ENCODE peak calls at places on chromosomes 2 and 18, in six cellular contexts. One of them, this sample, is unnamed.

GRCh38 chr18:78297048-78297447 is 682.6 kb upstream of the SALL3 start:
- DNase-seq in mesenchymal stem cell: no peak
- DNase-seq in K562: no peak
- DNase-seq in HCT116: no peak
- DNase-seq in fibroblast of lung: no peak
- DNase-seq in GM23248: no peak
- DNase-seq in this sample: no peak

GRCh38 chr2:202815548-202816420 is 55.8 kb downstream of the ICA1L start:
- DNase-seq in mesenchymal stem cell: no peak
- DNase-seq in K562: no peak
- DNase-seq in HCT116: no peak
- DNase-seq in fibroblast of lung: peak; percentile 28
- DNase-seq in GM23248: peak; percentile 63
- DNase-seq in this sample: no peak

GRCh38 chr2:41992700-41993070 is 55.1 kb upstream of the PKDCC start:
- DNase-seq in mesenchymal stem cell: no peak
- DNase-seq in K562: no peak
- DNase-seq in HCT116: no peak
- DNase-seq in fibroblast of lung: no peak
- DNase-seq in GM23248: no peak
- DNase-seq in this sample: no peak

GRCh38 chr2:102368461-102369109 is 13.0 kb downstream of the IL18R1 start:
- DNase-seq in mesenchymal stem cell: no peak
- DNase-seq in K562: no peak
- DNase-seq in HCT116: no peak
- DNase-seq in fibroblast of lung: no peak
- DNase-seq in GM23248: no peak
- DNase-seq in this sample: no peak

GRCh38 chr2:159108178-159108893 is 139.9 kb downstream of the TANC1 start:
- DNase-seq in mesenchymal stem cell: no peak
- DNase-seq in K562: no peak
- DNase-seq in HCT116: no peak
- DNase-seq in fibroblast of lung: no peak
- DNase-seq in GM23248: no peak
- DNase-seq in this sample: no peak

GRCh38 chr2:177164584-177165052 is 48.0 kb upstream of the HNRNPA3 start:
- DNase-seq in mesenchymal stem cell: peak; percentile 84
- DNase-seq in K562: peak; percentile 81
- DNase-seq in HCT116: peak; percentile 68
- DNase-seq in fibroblast of lung: peak; percentile 82
- DNase-seq in GM23248: peak; percentile 91
- DNase-seq in this sample: peak; percentile 66

GRCh38 chr2:217314021-217314460 is 454.2 kb upstream of the TNP1 start:
- DNase-seq in mesenchymal stem cell: peak; percentile 52
- DNase-seq in K562: no peak
- DNase-seq in HCT116: no peak
- DNase-seq in fibroblast of lung: peak; percentile 51
- DNase-seq in GM23248: no peak
- DNase-seq in this sample: no peak

GRCh38 chr2:31675485-31675901 is 94.8 kb upstream of the SRD5A2 start:
- DNase-seq in mesenchymal stem cell: no peak
- DNase-seq in K562: no peak
- DNase-seq in HCT116: peak; percentile 15
- DNase-seq in fibroblast of lung: no peak
- DNase-seq in GM23248: no peak
- DNase-seq in this sample: no peak

GRCh38 chr2:240508832-240509545 is 48.8 kb downstream of the ANKMY1 start:
- DNase-seq in mesenchymal stem cell: no peak
- DNase-seq in K562: no peak
- DNase-seq in HCT116: no peak
- DNase-seq in fibroblast of lung: no peak
- DNase-seq in GM23248: no peak
- DNase-seq in this sample: no peak

GRCh38 chr2:191611614-191612013 is 66.3 kb upstream of the NABP1 start:
- DNase-seq in mesenchymal stem cell: no peak
- DNase-seq in K562: no peak
- DNase-seq in HCT116: no peak
- DNase-seq in fibroblast of lung: no peak
- DNase-seq in GM23248: no peak
- DNase-seq in this sample: no peak

GRCh38 chr2:154455871-154456270 is 242.6 kb upstream of the KCNJ3 start:
- DNase-seq in mesenchymal stem cell: peak; percentile 1
- DNase-seq in K562: no peak
- DNase-seq in HCT116: no peak
- DNase-seq in fibroblast of lung: peak; percentile 46
- DNase-seq in GM23248: peak; percentile 54
- DNase-seq in this sample: no peak

GRCh38 chr2:222423632-222424280 is 587 bp upstream of the SGPP2 start:
- DNase-seq in mesenchymal stem cell: peak; percentile 52
- DNase-seq in K562: no peak
- DNase-seq in HCT116: no peak
- DNase-seq in fibroblast of lung: no peak
- DNase-seq in GM23248: no peak
- DNase-seq in this sample: peak; percentile 66
- H3K4me3 ChIP-seq in mesenchymal stem cell: no peak overlapping the region
- H3K4me3 ChIP-seq in K562: no peak overlapping the region
- H3K4me3 ChIP-seq in HCT116: peak overlapping the region; percentile 36
- H3K4me3 ChIP-seq in fibroblast of lung: no peak overlapping the region
- H3K4me3 ChIP-seq in GM23248: no peak overlapping the region
- H3K4me3 ChIP-seq in this sample: peak overlapping the region; percentile 10

GRCh38 chr2:8067784-8068336 is 614.0 kb upstream of the ID2 start:
- DNase-seq in mesenchymal stem cell: no peak
- DNase-seq in K562: no peak
- DNase-seq in HCT116: no peak
- DNase-seq in fibroblast of lung: no peak
- DNase-seq in GM23248: no peak
- DNase-seq in this sample: no peak
- H2AFZ ChIP-seq in mesenchymal stem cell: no peak overlapping the region
- H2AFZ ChIP-seq in K562: no peak overlapping the region
- H2AFZ ChIP-seq in HCT116: no peak overlapping the region
- H2AFZ ChIP-seq in fibroblast of lung: no peak overlapping the region
- H2AFZ ChIP-seq in GM23248: no peak overlapping the region
- H2AFZ ChIP-seq in this sample: no peak overlapping the region

DNA sequence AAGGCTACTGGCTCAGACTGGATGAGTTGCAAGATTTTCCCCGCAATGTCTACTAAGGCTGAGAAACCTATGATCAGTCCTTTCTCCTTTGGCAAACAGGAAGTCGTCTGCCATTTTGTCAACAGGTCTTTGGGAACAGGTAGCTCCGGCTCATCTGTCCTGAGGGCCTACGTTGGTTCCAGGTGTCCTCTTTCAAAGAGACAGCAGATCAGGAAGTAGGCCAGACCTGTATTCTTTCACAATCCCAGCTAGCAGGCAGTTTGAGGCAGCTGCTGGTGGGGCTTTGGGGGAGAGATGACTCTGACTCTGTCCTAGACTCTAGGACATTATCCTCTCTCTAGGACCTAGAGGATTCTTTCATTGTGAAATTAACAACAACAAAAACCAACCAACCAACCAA is 98.6 kb downstream of the ACTR2 start:
- DNase-seq in mesenchymal stem cell: no peak
- DNase-seq in K562: no peak
- DNase-seq in HCT116: no peak
- DNase-seq in fibroblast of lung: no peak
- DNase-seq in GM23248: no peak
- DNase-seq in this sample: no peak
- H3K4me3 ChIP-seq in mesenchymal stem cell: no peak overlapping the region
- H3K4me3 ChIP-seq in K562: no peak overlapping the region
- H3K4me3 ChIP-seq in HCT116: no peak overlapping the region
- H3K4me3 ChIP-seq in fibroblast of lung: no peak overlapping the region
- H3K4me3 ChIP-seq in GM23248: no peak overlapping the region
- H3K4me3 ChIP-seq in this sample: no peak overlapping the region

DNA sequence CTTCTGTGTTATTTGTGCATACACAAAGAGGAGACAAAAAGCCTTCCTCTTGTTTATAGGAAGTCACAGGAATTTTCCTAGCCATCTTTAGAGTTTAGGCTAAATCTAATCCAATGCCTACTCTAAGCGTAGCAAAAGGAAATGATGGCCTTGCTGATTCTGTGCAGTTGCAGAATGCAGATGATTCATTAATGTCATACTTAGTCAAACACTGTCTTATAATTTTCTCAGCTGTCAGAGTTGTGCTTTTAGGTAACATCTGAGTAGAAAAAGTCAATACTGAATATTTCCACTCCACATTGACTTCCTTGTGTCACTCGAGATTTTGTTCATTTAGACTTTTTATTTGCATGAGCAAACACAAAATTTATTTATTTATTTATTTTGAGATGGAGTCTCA is 157.9 kb upstream of the FOSL2 start:
- DNase-seq in mesenchymal stem cell: no peak
- DNase-seq in K562: no peak
- DNase-seq in HCT116: no peak
- DNase-seq in fibroblast of lung: no peak
- DNase-seq in GM23248: no peak
- DNase-seq in this sample: no peak
- H2AFZ ChIP-seq in mesenchymal stem cell: no peak overlapping the region
- H2AFZ ChIP-seq in K562: no peak overlapping the region
- H2AFZ ChIP-seq in HCT116: no peak overlapping the region
- H2AFZ ChIP-seq in fibroblast of lung: no peak overlapping the region
- H2AFZ ChIP-seq in GM23248: no peak overlapping the region
- H2AFZ ChIP-seq in this sample: no peak overlapping the region

DNA sequence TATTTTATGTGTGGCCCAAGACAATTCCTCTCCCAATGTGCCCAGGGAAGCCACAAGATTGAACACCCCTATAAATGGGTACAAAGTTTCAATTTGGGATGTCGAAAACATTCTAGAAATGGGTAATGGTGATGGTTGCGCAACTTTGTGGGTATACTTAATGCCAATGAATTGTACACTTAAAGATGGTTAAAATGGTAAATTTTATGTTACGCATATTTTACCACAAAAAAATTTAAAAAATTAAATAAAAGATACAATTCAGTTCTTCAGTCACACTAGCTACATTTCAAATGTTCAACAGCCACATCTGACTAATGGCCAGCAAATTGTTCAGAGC is 34.9 kb downstream of the MYCN start:
- DNase-seq in mesenchymal stem cell: no peak
- DNase-seq in K562: no peak
- DNase-seq in HCT116: no peak
- DNase-seq in fibroblast of lung: no peak
- DNase-seq in GM23248: no peak
- DNase-seq in this sample: no peak
- H3K4me3 ChIP-seq in mesenchymal stem cell: no peak overlapping the region
- H3K4me3 ChIP-seq in K562: no peak overlapping the region
- H3K4me3 ChIP-seq in HCT116: no peak overlapping the region
- H3K4me3 ChIP-seq in fibroblast of lung: no peak overlapping the region
- H3K4me3 ChIP-seq in GM23248: no peak overlapping the region
- H3K4me3 ChIP-seq in this sample: no peak overlapping the region

GRCh38 chr2:81523344-81523743 is 1218.8 kb upstream of the LRRTM1 start:
- DNase-seq in mesenchymal stem cell: no peak
- DNase-seq in K562: no peak
- DNase-seq in HCT116: no peak
- DNase-seq in fibroblast of lung: no peak
- DNase-seq in GM23248: no peak
- DNase-seq in this sample: no peak
- H2AFZ ChIP-seq in mesenchymal stem cell: no peak overlapping the region
- H2AFZ ChIP-seq in K562: no peak overlapping the region
- H2AFZ ChIP-seq in HCT116: no peak overlapping the region
- H2AFZ ChIP-seq in fibroblast of lung: no peak overlapping the region
- H2AFZ ChIP-seq in GM23248: no peak overlapping the region
- H2AFZ ChIP-seq in this sample: no peak overlapping the region

DNA sequence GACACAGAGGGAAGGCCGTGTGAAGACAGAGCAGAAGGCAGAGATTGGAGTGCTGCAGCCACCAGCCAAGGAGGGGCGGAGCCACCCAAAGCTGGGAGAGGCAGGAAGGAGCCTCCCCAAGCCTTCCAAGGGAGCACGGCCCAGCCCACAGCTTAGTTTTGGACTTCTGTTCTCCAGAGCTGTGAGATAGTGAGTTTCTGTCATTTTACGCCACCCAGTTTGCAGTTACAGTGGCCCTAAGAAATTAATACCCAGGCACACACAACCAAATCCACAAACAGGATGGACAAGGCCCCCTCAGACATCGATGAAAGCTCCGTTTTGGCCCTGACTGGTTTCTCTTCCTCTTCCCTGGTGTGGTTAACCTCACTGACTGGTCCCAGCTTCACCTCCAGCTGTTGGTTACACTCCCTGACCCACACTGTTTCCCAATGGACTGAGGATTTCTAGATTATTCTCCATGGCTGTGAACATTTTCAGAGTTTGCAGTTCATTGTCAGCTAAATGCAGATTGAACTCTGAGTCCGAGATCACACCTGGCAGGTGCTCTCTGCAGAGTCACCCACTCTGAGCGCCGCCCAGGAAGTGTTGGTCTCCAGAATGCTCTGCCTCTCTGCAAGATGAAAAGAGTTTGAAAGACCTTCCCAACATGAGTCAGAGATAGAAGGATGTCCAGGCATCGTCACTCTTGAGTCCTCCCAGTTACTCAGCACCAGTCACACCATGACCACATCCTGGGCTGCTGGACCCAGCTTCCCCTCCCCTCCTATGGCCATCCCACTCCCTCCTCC is 100.2 kb downstream of the TWIST2 start:
- DNase-seq in mesenchymal stem cell: peak; percentile 88
- DNase-seq in K562: no peak
- DNase-seq in HCT116: peak; percentile 92
- DNase-seq in fibroblast of lung: peak; percentile 78
- DNase-seq in GM23248: peak; percentile 97
- DNase-seq in this sample: peak; percentile 98
- H3K4me3 ChIP-seq in mesenchymal stem cell: peak overlapping the region; percentile 60
- H3K4me3 ChIP-seq in K562: no peak overlapping the region
- H3K4me3 ChIP-seq in HCT116: no peak overlapping the region
- H3K4me3 ChIP-seq in fibroblast of lung: no peak overlapping the region
- H3K4me3 ChIP-seq in GM23248: peak overlapping the region; percentile 36
- H3K4me3 ChIP-seq in this sample: no peak overlapping the region

GRCh38 chr2:26316041-26316440 is 29.9 kb upstream of the SELENOI start:
- DNase-seq in mesenchymal stem cell: no peak
- DNase-seq in K562: no peak
- DNase-seq in HCT116: peak; percentile 15
- DNase-seq in fibroblast of lung: no peak
- DNase-seq in GM23248: peak; percentile 42
- DNase-seq in this sample: no peak
- H2AFZ ChIP-seq in mesenchymal stem cell: no peak overlapping the region
- H2AFZ ChIP-seq in K562: peak overlapping the region; percentile 70
- H2AFZ ChIP-seq in HCT116: no peak overlapping the region
- H2AFZ ChIP-seq in fibroblast of lung: no peak overlapping the region
- H2AFZ ChIP-seq in GM23248: no peak overlapping the region
- H2AFZ ChIP-seq in this sample: no peak overlapping the region

GRCh38 chr2:85325466-85325811 is 2.4 kb downstream of the TGOLN2 start:
- DNase-seq in mesenchymal stem cell: no peak
- DNase-seq in K562: no peak
- DNase-seq in HCT116: no peak
- DNase-seq in fibroblast of lung: no peak
- DNase-seq in GM23248: no peak
- DNase-seq in this sample: no peak
- H3K4me3 ChIP-seq in mesenchymal stem cell: peak overlapping the region; percentile 82
- H3K4me3 ChIP-seq in K562: peak overlapping the region; percentile 82
- H3K4me3 ChIP-seq in HCT116: no peak overlapping the region
- H3K4me3 ChIP-seq in fibroblast of lung: peak overlapping the region; percentile 73
- H3K4me3 ChIP-seq in GM23248: peak overlapping the region; percentile 89
- H3K4me3 ChIP-seq in this sample: peak overlapping the region; percentile 75

DNA sequence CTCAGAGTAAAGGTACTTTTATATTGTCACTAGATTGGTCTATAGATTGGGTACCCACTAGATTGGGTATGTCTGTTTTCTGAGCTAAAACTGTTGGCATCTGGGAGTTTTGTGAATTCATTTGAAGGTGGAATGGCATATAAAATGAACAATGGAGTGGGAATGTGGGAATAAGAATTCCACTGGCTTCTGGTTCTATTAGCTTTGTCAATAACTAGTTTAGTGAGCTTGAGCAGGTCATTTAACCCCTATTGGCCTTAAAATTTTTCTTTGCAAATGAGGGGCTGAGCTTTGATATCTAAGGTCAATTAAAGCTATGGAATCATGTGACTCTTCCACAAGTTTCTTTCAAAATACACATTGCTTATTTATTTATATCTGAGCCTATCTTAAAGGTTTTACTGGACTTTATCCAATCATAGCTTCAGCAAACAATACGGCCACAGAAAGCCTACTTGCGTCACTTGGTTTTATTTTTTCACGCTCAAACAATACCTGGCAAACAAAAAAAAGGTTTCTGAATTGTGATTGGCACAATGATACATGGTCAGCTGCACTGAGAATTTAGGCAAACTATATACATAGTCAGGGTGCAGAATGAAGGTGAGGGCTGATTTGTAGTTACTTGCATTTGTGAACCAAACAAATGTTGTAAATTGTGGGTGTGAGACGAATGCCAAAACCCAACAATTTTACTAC is 28.8 kb upstream of the ITPRID2 start:
- DNase-seq in mesenchymal stem cell: no peak
- DNase-seq in K562: no peak
- DNase-seq in HCT116: no peak
- DNase-seq in fibroblast of lung: no peak
- DNase-seq in GM23248: no peak
- DNase-seq in this sample: no peak
- H2AFZ ChIP-seq in mesenchymal stem cell: no peak overlapping the region
- H2AFZ ChIP-seq in K562: peak overlapping the region; percentile 27
- H2AFZ ChIP-seq in HCT116: peak overlapping the region; percentile 29
- H2AFZ ChIP-seq in fibroblast of lung: no peak overlapping the region
- H2AFZ ChIP-seq in GM23248: no peak overlapping the region
- H2AFZ ChIP-seq in this sample: no peak overlapping the region

This sample was measured in mammary epithelial cell.